ENCODE peak calls at places on chromosomes 13 and 19, in seven cellular contexts. K, W, G, T, V, H and R are unnamed samples. For H3K4me1 and H3K27me3, the result is how much of the 10 kb centered on the place peaks cover.

GRCh38 chr19:33634361-33635091 is 12.8 kb downstream of the CHST8 start:
- DNase-seq in K (no peak), W (no peak), G (no peak), T (no peak), V (no peak), H (no peak), R (no peak)

GRCh38 chr13:113656831-113657671 is 947 bp downstream of the ATP4B start:
- DNase-seq in K (no peak), W (no peak), G (peak), T (peak), V (peak), H (peak), R (peak)

GRCh38 chr19:10270616-10271394 is at the start of gene ICAM1:
- DNase-seq in K (peak), W (peak), G (peak), T (peak), V (peak), H (peak), R (peak)

GRCh38 chr19:719081-719512 is 10.4 kb downstream of the PALM start:
- DNase-seq in K (peak), W (no peak), G (no peak), T (no peak), V (peak), H (no peak), R (no peak)

GRCh38 chr13:41909524-41909923 is 51.4 kb downstream of the VWA8 start:
- DNase-seq in K (no peak), W (no peak), G (no peak), T (no peak), V (no peak), H (no peak), R (no peak)

GRCh38 chr19:33324628-33325027 is 22.3 kb upstream of the CEBPA start:
- DNase-seq in K (no peak), W (no peak), G (no peak), T (no peak), V (no peak), H (no peak), R (no peak)

GRCh38 chr13:20102776-20103175 is 58.1 kb downstream of the GJA3 start:
- DNase-seq in K (no peak), W (no peak), G (no peak), T (no peak), V (no peak), H (no peak), R (no peak)

GRCh38 chr19:344625-345319 is at the start of gene MIER2:
- DNase-seq in K (peak), W (peak), G (peak), T (peak), V (peak), H (peak), R (peak)

GRCh38 chr13:36998624-36999041 is 507 bp downstream of the ALG5 start:
- DNase-seq in K (peak), W (peak), G (peak), T (peak), V (no peak), H (peak), R (no peak)

GRCh38 chr13:33464345-33464744 is 178.8 kb upstream of the STARD13 start:
- DNase-seq in K (no peak), W (no peak), G (no peak), T (no peak), V (no peak), H (no peak), R (no peak)

GRCh38 chr19:53365899-53366493 is 491 bp downstream of the ZNF525 start:
- DNase-seq in K (no peak), W (no peak), G (no peak), T (peak), V (no peak), H (peak), R (no peak)

GRCh38 chr13:95355491-95355890 is 54.2 kb upstream of the ABCC4 start:
- DNase-seq in K (peak), W (no peak), G (no peak), T (no peak), V (no peak), H (no peak), R (no peak)

GRCh38 chr19:40217921-40218890 is at the start of gene TTC9B:
- DNase-seq in K (no peak), W (no peak), G (peak), T (no peak), V (no peak), H (no peak), R (no peak)

GRCh38 chr19:40750035-40750284 is 317 bp downstream of the ACTMAP start:
- DNase-seq in K (no peak), W (no peak), G (no peak), T (no peak), V (no peak), H (no peak), R (no peak)

GRCh38 chr19:18292810-18293641 is 11.6 kb upstream of the JUND start:
- DNase-seq in K (peak), W (peak), G (peak), T (peak), V (peak), H (peak), R (peak)

GRCh38 chr13:47859129-47859528 is 141.9 kb downstream of the SUCLA2 start:
- DNase-seq in K (peak), W (no peak), G (no peak), T (no peak), V (no peak), H (no peak), R (no peak)

GRCh38 chr13:34340534-34340933 is 522.6 kb downstream of the RFC3 start:
- DNase-seq in K (peak), W (no peak), G (no peak), T (no peak), V (no peak), H (no peak), R (no peak)

GRCh38 chr13:71718931-71719330 is 148.1 kb downstream of the DACH1 start:
- DNase-seq in K (no peak), W (no peak), G (no peak), T (no peak), V (no peak), H (no peak), R (no peak)

GRCh38 chr13:76856141-76856571 is 30.0 kb downstream of the KCTD12 start:
- DNase-seq in K (peak), W (no peak), G (no peak), T (no peak), V (no peak), H (no peak), R (no peak)

DNA sequence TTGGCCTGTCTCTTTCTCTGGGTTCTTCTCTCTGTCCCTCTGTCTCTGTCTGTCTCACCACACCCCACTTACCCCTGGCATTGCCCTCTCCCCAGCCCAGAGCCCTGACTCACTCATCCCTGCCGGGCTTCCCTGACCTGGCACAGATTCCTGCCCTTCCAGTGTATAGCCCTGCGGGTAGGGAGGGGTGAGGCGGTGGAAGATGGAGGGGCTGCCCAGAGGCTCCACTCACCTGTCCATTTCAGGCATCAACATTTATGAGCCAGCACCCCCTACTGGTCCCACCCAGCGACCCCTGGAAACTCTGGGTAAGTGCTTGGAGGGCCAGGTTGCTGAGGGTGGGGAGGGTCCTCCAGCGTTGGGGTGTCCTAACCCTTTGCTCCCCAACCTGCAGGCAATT is 1.0 kb downstream of the NCCRP1 start:
- DNase-seq in K (no peak), W (no peak), G (peak), T (no peak), V (no peak), H (no peak), R (no peak)
- TF ChIP-seq CTCF in K (no peak), W (no peak), G (peak), T (no peak), V (no peak), H (no peak), R (no peak)

GRCh38 chr19:8536282-8536681 is 22.3 kb upstream of the ZNF414 start:
- DNase-seq in K (no peak), W (no peak), G (no peak), T (no peak), V (no peak), H (no peak), R (no peak)

GRCh38 chr19:8537099-8537498 is 23.1 kb upstream of the ZNF414 start:
- DNase-seq in K (no peak), W (no peak), G (no peak), T (no peak), V (no peak), H (no peak), R (no peak)

GRCh38 chr19:8544168-8544567 is 30.2 kb upstream of the ZNF414 start:
- DNase-seq in K (no peak), W (no peak), G (no peak), T (no peak), V (no peak), H (no peak), R (no peak)

DNA sequence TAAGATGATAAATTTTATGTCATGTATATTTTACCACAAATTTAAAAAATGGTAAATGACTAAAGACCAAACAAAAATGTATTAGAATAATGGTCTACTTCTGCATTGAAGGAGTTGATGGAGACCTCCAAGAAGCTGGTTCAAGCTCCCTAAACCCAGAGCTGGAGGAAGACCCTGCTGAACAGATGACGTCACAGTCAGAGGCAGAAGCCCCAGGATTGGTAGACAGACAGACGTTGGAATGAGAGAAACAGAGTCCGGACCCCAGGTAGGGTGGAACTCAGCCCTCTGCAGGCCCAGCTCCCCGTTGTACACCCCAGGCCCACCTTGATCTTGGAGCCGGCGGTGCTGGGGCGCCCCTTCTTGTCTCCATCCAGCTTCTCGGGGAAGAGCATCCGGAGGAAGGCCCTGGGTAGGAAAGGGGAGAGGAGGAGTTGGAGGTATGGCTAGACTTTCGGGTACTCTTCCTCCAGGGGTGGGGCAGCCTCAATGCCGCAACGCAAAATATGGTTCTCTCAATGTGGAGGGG is 25.7 kb upstream of the ZNF414 start:
- DNase-seq in K (no peak), W (no peak), G (no peak), T (no peak), V (no peak), H (no peak), R (no peak)
- H3K4me1 ChIP-seq in K (under half), W (under half), G (under half), T (under half), V (under half), H (under half), R (under half)

DNA sequence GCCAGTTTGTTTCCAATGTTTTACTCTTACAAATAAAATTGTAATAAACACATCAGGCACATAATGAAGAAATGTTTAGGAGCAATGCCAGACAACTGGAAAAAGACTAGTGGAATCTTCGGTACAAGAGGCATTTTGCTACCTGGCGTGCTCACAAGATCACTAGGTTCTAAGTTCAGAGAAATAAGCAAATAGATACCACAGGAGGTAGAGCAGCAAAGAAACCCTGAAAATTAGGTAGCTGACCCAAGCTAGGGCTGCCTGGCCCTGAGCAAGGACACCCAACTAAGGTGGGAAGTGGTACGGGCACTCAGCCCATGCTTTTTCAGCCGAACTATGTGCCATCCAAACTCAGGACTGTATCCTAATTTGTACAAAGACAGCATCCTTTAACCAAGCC is 32.2 kb upstream of the TPP2 start:
- DNase-seq in K (no peak), W (no peak), G (no peak), T (no peak), V (no peak), H (no peak), R (no peak)
- H3K27me3 ChIP-seq in K (under half), W (under half), G (under half), T (under half), V (under half), H (under half), R (under half)

DNA sequence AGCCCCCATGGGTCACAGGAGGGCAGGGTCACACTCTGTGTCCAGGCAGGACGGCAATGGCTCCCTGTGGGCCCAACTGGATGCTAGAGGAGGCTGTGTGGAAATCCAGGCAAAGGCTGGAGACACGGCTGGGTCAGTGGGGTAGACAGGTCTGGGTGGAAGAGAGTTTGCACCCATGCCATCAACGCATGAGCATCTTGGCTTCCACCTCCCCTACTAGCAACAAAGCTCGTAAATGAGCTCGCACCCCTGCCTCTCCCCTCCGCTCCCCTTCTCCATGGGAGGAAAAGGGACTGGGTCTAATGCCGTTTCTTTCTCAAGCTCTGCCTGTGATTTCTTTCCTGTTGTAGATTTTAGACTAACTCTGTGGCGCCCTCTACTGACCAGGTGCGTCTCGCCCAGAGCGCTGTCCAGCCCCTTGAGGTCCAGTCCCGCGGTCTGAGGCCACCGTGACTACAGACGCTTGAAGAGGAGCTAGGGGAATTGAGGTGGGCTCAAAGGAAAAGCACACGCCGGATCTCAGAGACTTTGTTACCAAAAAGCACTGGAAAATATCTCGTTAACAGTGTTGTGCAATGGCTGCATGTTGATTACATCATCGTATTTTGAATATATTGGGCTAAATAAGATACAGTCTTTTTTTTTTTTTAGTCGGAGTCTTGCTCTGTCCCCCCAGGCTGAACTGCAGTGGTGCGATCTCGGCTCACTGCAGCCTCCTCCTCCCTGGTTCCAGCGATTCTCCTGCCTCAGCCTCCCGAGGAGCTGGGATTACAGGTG is 50.7 kb upstream of the USP29 start:
- DNase-seq in K (no peak), W (no peak), G (peak), T (no peak), V (no peak), H (no peak), R (no peak)
- TF ChIP-seq CTCF in K (no peak), W (no peak), G (peak), T (peak), V (no peak), H (peak), R (peak)